ENCODE peak calls at places on chromosomes 7 and 10, in eight cellular contexts. B is A549, T is neural progenitor cell, W is lung, D is tibial nerve, N is IMR-90, V is uterus, L is hepatocyte. R is an unnamed sample. For H3K4me1, the result is how much of the 10 kb centered on the place peaks cover.

GRCh38 chr7:13017881-13018280 is 330.4 kb downstream of the ARL4A start:
- DNase-seq in B (no peak), T (peak), W (no peak), D (no peak), N (no peak), V (no peak), L (no peak), R (no peak)

GRCh38 chr7:82081644-82082224 is 311.9 kb upstream of the HGF start:
- DNase-seq in B (no peak), T (no peak), W (no peak), D (no peak), N (no peak), V (no peak), L (no peak), R (peak)

GRCh38 chr7:69818647-69819161 is 220.4 kb downstream of the AUTS2 start:
- DNase-seq in B (no peak), T (no peak), W (no peak), D (no peak), N (no peak), V (no peak), L (no peak), R (no peak)

GRCh38 chr10:46026106-46026505 is 4.3 kb downstream of the NCOA4 start:
- DNase-seq in B (no peak), T (no peak), W (no peak), D (no peak), N (no peak), V (no peak), L (no peak), R (no peak)

GRCh38 chr10:119299531-119299930 is 92.2 kb downstream of the GRK5 start:
- DNase-seq in B (no peak), T (no peak), W (no peak), D (no peak), N (no peak), V (no peak), L (no peak), R (no peak)

GRCh38 chr7:25386311-25386744 is 158.0 kb upstream of the NPVF start:
- DNase-seq in B (no peak), T (no peak), W (no peak), D (no peak), N (no peak), V (no peak), L (no peak), R (no peak)

GRCh38 chr7:43123457-43123856 is 11.0 kb downstream of the HECW1 start:
- DNase-seq in B (no peak), T (no peak), W (no peak), D (no peak), N (no peak), V (no peak), L (no peak), R (no peak)

GRCh38 chr7:105672820-105673219 is 91.5 kb upstream of the EFCAB10 start:
- DNase-seq in B (no peak), T (no peak), W (no peak), D (no peak), N (no peak), V (no peak), L (no peak), R (no peak)

GRCh38 chr7:1946025-1946424 is 275.9 kb downstream of the ELFN1 start:
- DNase-seq in B (no peak), T (no peak), W (no peak), D (no peak), N (no peak), V (no peak), L (no peak), R (peak)

GRCh38 chr7:2845193-2845592 is 1.1 kb upstream of the GNA12 start:
- DNase-seq in B (no peak), T (no peak), W (no peak), D (no peak), N (no peak), V (no peak), L (no peak), R (no peak)

GRCh38 chr10:37952926-37953325 is 23.5 kb downstream of the ZNF25 start:
- DNase-seq in B (no peak), T (no peak), W (no peak), D (no peak), N (no peak), V (no peak), L (no peak), R (no peak)

GRCh38 chr7:151757274-151757673 is 119.6 kb downstream of the PRKAG2 start:
- DNase-seq in B (no peak), T (no peak), W (no peak), D (no peak), N (peak), V (no peak), L (no peak), R (no peak)

GRCh38 chr10:71126432-71126831 is 85.9 kb upstream of the UNC5B start:
- DNase-seq in B (no peak), T (no peak), W (no peak), D (no peak), N (no peak), V (no peak), L (peak), R (no peak)

DNA sequence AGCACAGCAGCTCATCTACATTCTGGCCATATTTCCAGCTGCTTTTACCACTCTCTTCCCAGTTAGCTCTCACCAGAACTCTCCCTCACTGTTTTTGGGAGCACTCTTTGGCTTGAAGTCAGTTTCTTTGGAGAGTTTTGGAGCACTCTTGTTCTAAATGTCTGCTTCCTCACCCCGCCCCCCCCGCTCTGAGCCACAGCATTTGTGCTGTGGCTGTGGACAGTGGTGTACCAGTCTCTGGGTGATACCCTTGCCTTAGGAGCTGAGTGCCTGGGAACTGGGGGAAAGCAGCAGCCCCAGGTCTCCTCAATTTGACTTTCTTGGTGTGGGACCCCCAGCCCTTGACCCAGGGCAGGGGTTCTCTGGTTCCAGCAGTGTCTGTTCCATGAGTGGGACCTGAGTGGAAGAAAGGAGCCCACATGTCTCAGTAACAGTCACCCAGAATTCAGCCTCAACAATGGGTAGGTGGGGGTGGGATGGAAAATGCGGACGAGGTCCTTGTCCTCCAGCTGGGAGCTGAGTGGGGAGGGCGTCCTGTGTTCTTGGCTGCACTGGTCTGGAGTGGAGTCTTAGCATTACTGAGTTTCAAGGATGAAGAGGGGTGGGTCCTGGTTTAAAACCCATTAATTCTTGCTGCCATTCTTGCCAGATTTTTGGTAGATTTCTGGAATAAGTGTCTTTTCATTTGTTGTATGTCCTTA is 18.0 kb downstream of the RBM33 start:
- DNase-seq in B (no peak), T (no peak), W (no peak), D (no peak), N (no peak), V (no peak), L (no peak), R (no peak)
- H3K4me1 ChIP-seq in B (under half), T (under half), W (under half), D (half or more), N (under half), V (under half), L (under half), R (under half)

GRCh38 chr10:114525368-114525949 is 121.2 kb upstream of the AFAP1L2 start:
- DNase-seq in B (no peak), T (peak), W (no peak), D (no peak), N (no peak), V (no peak), L (no peak), R (no peak)
- H3K4me3 ChIP-seq in B (peak), T (peak), W (no peak), D (peak), N (no peak), V (peak), L (no peak), R (peak)

DNA sequence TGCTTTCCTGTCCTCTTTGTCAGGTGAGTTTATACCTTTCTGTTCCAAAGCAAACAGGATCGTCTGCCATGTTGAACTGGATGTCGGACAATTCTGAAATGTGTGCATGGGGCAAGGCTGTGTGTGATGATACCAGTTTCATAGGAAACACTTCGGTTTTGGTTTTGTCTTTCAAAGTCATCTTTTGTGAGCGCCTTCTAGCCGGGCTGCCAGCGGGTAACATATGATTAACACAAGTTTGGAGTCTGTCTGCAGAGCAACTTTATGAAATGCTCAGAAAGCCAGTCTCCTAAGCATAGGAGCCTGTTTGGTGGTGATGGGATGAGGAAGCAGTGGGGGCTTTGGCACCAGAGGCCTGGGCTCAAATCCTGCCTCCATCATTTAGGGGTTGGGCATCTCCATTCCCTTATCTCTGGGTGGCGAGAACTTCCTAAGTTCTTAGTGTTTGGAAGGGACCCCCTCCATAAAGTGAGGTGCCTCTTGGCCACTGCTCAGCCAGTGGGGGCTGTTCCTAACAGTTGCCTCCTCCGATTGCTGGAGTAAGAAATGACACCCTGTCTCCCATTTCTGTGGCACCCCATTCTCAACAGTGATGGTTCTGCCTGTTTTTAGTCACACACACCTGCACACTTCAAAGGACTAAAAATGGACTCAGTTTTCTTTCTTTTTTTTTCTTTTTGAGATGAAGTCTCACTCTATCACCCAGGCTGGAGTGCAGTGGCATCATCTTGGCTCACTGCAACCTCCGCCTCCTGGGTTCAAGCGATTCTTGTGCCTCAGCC is 36.8 kb downstream of the CUX1 start:
- DNase-seq in B (no peak), T (no peak), W (no peak), D (no peak), N (no peak), V (no peak), L (no peak), R (no peak)
- H3K4me1 ChIP-seq in B (half or more), T (under half), W (under half), D (under half), N (under half), V (under half), L (under half), R (under half)

GRCh38 chr7:107024906-107025305 is 19.6 kb upstream of the PRKAR2B start:
- DNase-seq in B (no peak), T (no peak), W (no peak), D (no peak), N (no peak), V (no peak), L (no peak), R (no peak)
- H3K4me3 ChIP-seq in B (no peak), T (no peak), W (no peak), D (no peak), N (no peak), V (no peak), L (no peak), R (no peak)

GRCh38 chr10:125149278-125150047 is 10.9 kb downstream of the CTBP2 start:
- DNase-seq in B (peak), T (no peak), W (no peak), D (peak), N (peak), V (peak), L (peak), R (peak)
- H3K4me1 ChIP-seq in B (half or more), T (half or more), W (under half), D (half or more), N (under half), V (under half), L (half or more), R (half or more)

DNA sequence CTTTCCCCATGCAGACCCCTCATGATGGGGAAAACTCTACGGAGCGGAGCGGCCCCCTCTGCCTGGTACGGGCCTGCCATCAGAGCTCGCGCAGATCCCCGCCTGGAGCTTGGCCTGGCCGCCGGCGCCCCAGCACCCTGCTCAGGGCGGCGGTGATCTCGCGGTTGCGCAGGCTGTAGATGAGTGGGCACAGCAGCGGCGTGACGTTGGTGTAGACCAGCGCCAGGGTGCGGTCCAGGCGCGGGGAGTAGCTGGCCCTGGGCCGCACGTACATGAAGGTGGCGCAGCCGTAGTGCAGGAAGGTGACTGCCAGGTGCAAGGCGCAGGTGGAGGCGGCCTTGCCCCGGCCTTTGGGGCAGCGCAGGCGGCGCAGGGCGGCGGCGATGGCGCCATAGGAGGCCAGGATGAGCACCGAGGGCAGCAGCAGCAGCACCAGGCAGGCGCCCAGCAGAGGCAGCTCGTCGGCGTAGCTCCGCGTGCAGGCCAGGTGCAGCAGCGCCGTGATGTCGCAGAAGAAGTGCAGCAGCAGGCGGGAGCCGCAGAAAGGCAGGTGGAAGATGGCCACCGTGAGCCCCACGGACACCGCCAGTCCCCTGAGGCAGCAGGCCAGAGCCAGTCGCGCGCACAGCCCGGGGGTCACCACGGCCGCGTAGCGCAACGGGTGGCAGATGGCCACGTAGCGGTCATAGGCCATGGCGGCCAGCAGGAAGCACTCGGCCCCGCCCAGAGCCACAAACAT is 33.4 kb downstream of the TAS2R41 start:
- DNase-seq in B (no peak), T (no peak), W (no peak), D (no peak), N (no peak), V (no peak), L (no peak), R (peak)
- H3K4me3 ChIP-seq in B (no peak), T (no peak), W (no peak), D (no peak), N (no peak), V (no peak), L (no peak), R (no peak)

GRCh38 chr7:102317231-102318059 is 30.8 kb downstream of the SH2B2 start:
- DNase-seq in B (no peak), T (no peak), W (no peak), D (no peak), N (no peak), V (no peak), L (no peak), R (no peak)

GRCh38 chr7:102318482-102318971 is 31.9 kb downstream of the SH2B2 start:
- DNase-seq in B (peak), T (no peak), W (no peak), D (no peak), N (peak), V (no peak), L (no peak), R (peak)

GRCh38 chr7:102310414-102310815 is 23.7 kb downstream of the SH2B2 start:
- DNase-seq in B (no peak), T (peak), W (no peak), D (no peak), N (no peak), V (no peak), L (no peak), R (no peak)

GRCh38 chr7:102312317-102312716 is 25.6 kb downstream of the SH2B2 start:
- DNase-seq in B (no peak), T (no peak), W (no peak), D (no peak), N (no peak), V (no peak), L (no peak), R (no peak)

GRCh38 chr7:102313997-102314780 is 27.5 kb downstream of the SH2B2 start:
- DNase-seq in B (no peak), T (no peak), W (no peak), D (no peak), N (no peak), V (no peak), L (no peak), R (no peak)
- H3K4me1 ChIP-seq in B (under half), T (under half), W (under half), D (under half), N (under half), V (under half), L (under half), R (under half)

GRCh38 chr10:110214380-110214826 is 7.0 kb downstream of the MXI1 start:
- DNase-seq in B (no peak), T (no peak), W (no peak), D (no peak), N (peak), V (no peak), L (no peak), R (no peak)
- H3K4me3 ChIP-seq in B (no peak), T (no peak), W (no peak), D (no peak), N (no peak), V (no peak), L (no peak), R (no peak)

DNA sequence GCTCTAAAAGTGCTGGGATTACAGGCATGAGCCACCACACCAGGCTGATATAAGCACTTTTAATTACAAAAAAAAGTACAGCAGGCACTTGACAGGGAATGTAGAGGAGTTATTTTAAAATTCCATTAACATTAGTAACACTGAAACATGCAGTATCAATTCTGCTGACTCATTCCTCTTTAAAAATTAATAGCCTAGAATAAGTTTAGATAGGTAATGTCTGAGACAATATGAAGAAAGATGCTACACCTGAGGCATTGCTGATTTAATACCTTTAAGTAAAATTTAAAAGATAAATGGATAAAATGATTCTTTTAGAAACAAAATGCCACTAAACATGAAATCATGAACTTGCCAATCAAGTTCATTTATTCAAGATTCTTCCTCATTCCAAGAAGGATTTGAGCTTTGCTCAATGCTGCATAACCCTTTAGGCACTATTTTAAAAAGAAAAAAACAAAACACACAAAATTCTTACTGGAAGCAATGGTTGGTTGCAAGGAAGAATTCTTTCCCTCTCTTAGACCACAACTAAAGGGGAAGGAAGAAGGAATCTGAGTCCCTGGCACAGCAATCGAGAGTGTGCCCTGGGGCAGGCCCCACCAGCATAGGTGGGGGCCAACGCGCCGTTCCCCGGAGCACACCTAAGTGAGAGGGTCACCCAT is 26.6 kb downstream of the ESYT2 start:
- DNase-seq in B (no peak), T (no peak), W (no peak), D (no peak), N (peak), V (no peak), L (no peak), R (no peak)
- H3K4me1 ChIP-seq in B (under half), T (under half), W (under half), D (under half), N (under half), V (under half), L (under half), R (under half)

R was measured in kidney.